ENCODE peak calls at places on chromosomes 3 and 15, in five cellular contexts. X is SK-N-SH, U is HCT116, V is HepG2, C is Panc1. O is an unnamed sample.

GRCh38 chr3:13718437-13718836 is 161.4 kb downstream of the WNT7A start:
- DNase-seq in X (peak; percentile 11), U (no peak), V (peak; percentile 61), C (no peak), O (no peak)

GRCh38 chr15:43329222-43329959 is 982 bp downstream of the LCMT2 start:
- DNase-seq in X (no peak), U (no peak), V (no peak), C (no peak), O (no peak)

GRCh38 chr15:80890341-80890972 is 99.2 kb downstream of the MESD start:
- DNase-seq in X (no peak), U (no peak), V (no peak), C (no peak), O (peak; percentile 18)

GRCh38 chr3:10370429-10370828 is 49.5 kb upstream of the SEC13 start:
- DNase-seq in X (peak; percentile 46), U (no peak), V (no peak), C (no peak), O (peak; percentile 61)

GRCh38 chr3:187567026-187567425 is 103.2 kb downstream of the SST start:
- DNase-seq in X (no peak), U (no peak), V (no peak), C (no peak), O (peak; percentile 43)

GRCh38 chr15:22226034-22226790 is 145.9 kb downstream of the OR4M2 start:
- DNase-seq in X (no peak), U (no peak), V (no peak), C (no peak), O (no peak)

GRCh38 chr3:52503788-52504424 is 8.8 kb downstream of the STAB1 start:
- DNase-seq in X (no peak), U (no peak), V (no peak), C (no peak), O (no peak)

GRCh38 chr15:98983333-98983732 is 24.3 kb downstream of the PGPEP1L start:
- DNase-seq in X (no peak), U (no peak), V (no peak), C (peak; percentile 24), O (peak; percentile 25)

GRCh38 chr3:127107002-127107401 is 85.9 kb upstream of the PRR23E start:
- DNase-seq in X (no peak), U (no peak), V (no peak), C (no peak), O (no peak)

GRCh38 chr3:77620009-77620408 is 580.1 kb downstream of the ROBO2 start:
- DNase-seq in X (no peak), U (no peak), V (no peak), C (no peak), O (no peak)

GRCh38 chr3:145842302-145842897 is 318.6 kb downstream of the PLOD2 start:
- DNase-seq in X (no peak), U (no peak), V (no peak), C (no peak), O (no peak)

GRCh38 chr3:39103791-39104552 is 3.5 kb downstream of the GORASP1 start:
- DNase-seq in X (no peak), U (no peak), V (no peak), C (no peak), O (no peak)

GRCh38 chr3:46466871-46467403 is 2.2 kb upstream of the LTF start:
- DNase-seq in X (no peak), U (no peak), V (no peak), C (no peak), O (no peak)

GRCh38 chr3:10557783-10558373 is 52.5 kb upstream of the ATP2B2 start:
- DNase-seq in X (no peak), U (no peak), V (no peak), C (no peak), O (no peak)

GRCh38 chr3:159775372-159775961 is 213.2 kb upstream of the IL12A start:
- DNase-seq in X (peak; percentile 32), U (no peak), V (no peak), C (no peak), O (no peak)

GRCh38 chr15:92819312-92820232 is 80.6 kb upstream of the CHD2 start:
- DNase-seq in X (peak; percentile 63), U (no peak), V (no peak), C (no peak), O (no peak)

GRCh38 chr3:52054689-52055511 is 1.5 kb downstream of the DUSP7 start:
- DNase-seq in X (peak; percentile 71), U (no peak), V (no peak), C (no peak), O (no peak)

GRCh38 chr3:66453525-66454463 is 47.0 kb downstream of the LRIG1 start:
- DNase-seq in X (no peak), U (no peak), V (no peak), C (no peak), O (no peak)

GRCh38 chr3:151460774-151461450 is at the start of gene IGSF10:
- DNase-seq in X (peak; percentile 32), U (no peak), V (no peak), C (no peak), O (no peak)

GRCh38 chr3:128076783-128077624 is 24.8 kb downstream of the SEC61A1 start:
- DNase-seq in X (no peak), U (no peak), V (no peak), C (no peak), O (peak; percentile 64)

GRCh38 chr3:128554100-128554464 is 61.1 kb upstream of the GATA2 start:
- DNase-seq in X (no peak), U (no peak), V (peak; percentile 19), C (no peak), O (no peak)

GRCh38 chr15:94083467-94083991 is 147.8 kb upstream of the MCTP2 start:
- DNase-seq in X (no peak), U (no peak), V (no peak), C (no peak), O (no peak)

GRCh38 chr15:88454867-88455810 is 12.0 kb downstream of the MRPL46 start:
- DNase-seq in X (peak; percentile 79), U (peak; percentile 48), V (peak; percentile 48), C (peak; percentile 28), O (peak; percentile 64)

GRCh38 chr3:193980326-193980725 is 155.6 kb upstream of the HES1 start:
- DNase-seq in X (no peak), U (no peak), V (no peak), C (no peak), O (no peak)

GRCh38 chr3:66338927-66339326 is 118.1 kb downstream of the SLC25A26 start:
- DNase-seq in X (no peak), U (no peak), V (no peak), C (no peak), O (no peak)

GRCh38 chr3:113600418-113601185 is 68.2 kb downstream of the SIDT1 start:
- DNase-seq in X (no peak), U (no peak), V (no peak), C (no peak), O (no peak)

GRCh38 chr3:194306771-194307640 is 44.1 kb downstream of the CPN2 start:
- DNase-seq in X (no peak), U (no peak), V (no peak), C (no peak), O (no peak)

GRCh38 chr15:53611145-53611920 is 148.1 kb downstream of the WDR72 start:
- DNase-seq in X (no peak), U (no peak), V (peak; percentile 21), C (no peak), O (no peak)

DNA sequence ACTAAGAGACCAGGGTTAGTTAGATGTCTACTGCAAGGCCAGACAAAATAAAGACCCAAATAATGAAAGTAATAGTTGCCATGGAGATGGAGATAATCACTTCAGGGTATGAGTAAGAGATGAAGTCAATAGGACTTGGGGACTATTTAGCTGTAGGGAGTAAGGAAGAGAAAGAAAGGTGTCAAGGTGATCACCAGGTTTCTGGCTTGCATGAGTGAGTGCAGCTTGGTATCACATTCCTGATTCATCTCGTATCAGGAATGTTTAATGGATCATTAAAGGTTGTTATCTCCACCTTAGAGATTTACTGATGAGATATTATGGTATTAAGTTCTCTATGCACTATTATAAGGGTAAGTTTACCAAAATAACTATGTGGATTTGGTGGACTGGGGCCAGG is 357.4 kb upstream of the ATP11B start:
- DNase-seq in X (no peak), U (no peak), V (no peak), C (no peak), O (no peak)
- TF ChIP-seq REST in X (no peak), U (no peak), V (no peak), C (no peak), O (no peak)

GRCh38 chr3:132804498-132804897 is 82.3 kb upstream of the NPHP3 start:
- DNase-seq in X (no peak), U (no peak), V (no peak), C (no peak), O (no peak)

GRCh38 chr3:132805071-132805470 is 82.9 kb upstream of the NPHP3 start:
- DNase-seq in X (no peak), U (no peak), V (no peak), C (no peak), O (no peak)

GRCh38 chr3:132800958-132801357 is 78.7 kb upstream of the NPHP3 start:
- DNase-seq in X (no peak), U (no peak), V (no peak), C (no peak), O (no peak)

DNA sequence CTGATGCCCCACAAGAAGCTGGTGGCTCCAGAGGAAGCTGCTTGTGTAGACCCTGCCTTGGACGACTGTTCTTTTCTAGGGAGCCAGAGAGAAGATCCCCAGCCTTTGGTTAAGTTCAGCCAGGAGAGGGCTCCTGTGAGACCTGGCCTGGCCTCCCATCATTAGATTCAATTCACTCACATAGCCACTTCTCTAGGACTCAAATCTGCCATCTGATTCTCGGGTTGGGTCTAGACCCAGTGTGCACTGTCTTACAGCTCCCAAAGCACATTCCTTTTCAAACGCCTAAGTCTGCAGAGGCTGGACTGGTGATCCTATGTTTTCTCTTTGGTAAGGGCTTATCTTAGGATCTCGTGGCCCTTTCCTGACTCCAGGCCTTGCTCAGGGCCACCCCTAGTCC is 81.7 kb upstream of the NPHP3 start:
- DNase-seq in X (peak; percentile 9), U (no peak), V (no peak), C (no peak), O (no peak)
- H3K27ac ChIP-seq in X (no peak overlapping the region), U (no peak overlapping the region), V (no peak overlapping the region), C (no peak overlapping the region), O (no peak overlapping the region)

DNA sequence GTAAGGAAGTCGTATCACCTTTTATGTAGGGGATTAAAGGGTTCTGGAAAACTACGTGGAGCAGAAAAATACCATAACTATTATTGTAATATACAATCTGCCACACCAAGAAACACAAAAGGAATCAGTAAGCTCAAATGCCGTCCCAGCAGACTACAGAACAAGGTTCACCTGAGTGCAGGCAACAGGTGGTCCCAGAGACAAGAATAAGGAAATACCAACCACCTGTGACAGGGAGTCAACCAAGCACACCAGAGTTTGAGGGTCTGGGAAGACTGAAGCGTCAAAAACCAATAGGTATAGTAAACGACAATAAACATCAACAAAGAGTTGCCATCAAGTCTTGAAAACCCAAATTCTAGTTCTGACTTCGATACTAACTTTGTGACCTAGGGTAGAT is 12.1 kb downstream of the SLC24A5 start:
- DNase-seq in X (no peak), U (no peak), V (no peak), C (no peak), O (no peak)
- H3K27me3 ChIP-seq in X (no peaks in the 10 kb centered on the region), U (peaks cover 11% of the 10 kb centered on the region), V (no peaks in the 10 kb centered on the region), C (no peaks in the 10 kb centered on the region), O (no peaks in the 10 kb centered on the region)

GRCh38 chr3:136311256-136311655 is 61.1 kb downstream of the PCCB start:
- DNase-seq in X (no peak), U (no peak), V (no peak), C (no peak), O (no peak)
- TF ChIP-seq REST in X (no peak), U (no peak), V (no peak), C (no peak), O (no peak)

O was measured in HL-60.